ENCODE peak calls at places on chromosomes 6 and 20, in ten cellular contexts. L is right lobe of liver, E is Peyer's patch, P is K562, X is ovary, C is stomach, H is heart left ventricle, R is esophagus squamous epithelium, A is uterus, U is GM12878. J is an unnamed sample.

GRCh38 chr6:160428069-160428430 is 79.9 kb downstream of the SLC22A3 start:
- DNase-seq in L (peak; percentile 92), E (peak; percentile 64), P (no peak), X (peak; percentile 92), C (peak; percentile 83), H (peak; percentile 68), R (no peak), A (peak; percentile 51), U (no peak), J (no peak)

GRCh38 chr6:41209976-41210375 is 9.0 kb upstream of the TREML2 start:
- DNase-seq in L (no peak), E (no peak), P (no peak), X (no peak), C (no peak), H (no peak), R (no peak), A (no peak), U (no peak), J (no peak)

GRCh38 chr20:35887393-35888064 is 66.8 kb downstream of the SCAND1 start:
- DNase-seq in L (no peak), E (no peak), P (no peak), X (no peak), C (no peak), H (no peak), R (no peak), A (no peak), U (no peak), J (no peak)

GRCh38 chr20:35001596-35002362 is 46.1 kb downstream of the MYH7B start:
- DNase-seq in L (no peak), E (no peak), P (no peak), X (peak; percentile 15), C (no peak), H (peak; percentile 27), R (no peak), A (no peak), U (no peak), J (no peak)

GRCh38 chr6:150633466-150633795 is 33.7 kb downstream of the PLEKHG1 start:
- DNase-seq in L (no peak), E (no peak), P (no peak), X (no peak), C (no peak), H (no peak), R (no peak), A (no peak), U (no peak), J (no peak)

GRCh38 chr6:133774356-133774755 is 114.6 kb upstream of the TCF21 start:
- DNase-seq in L (no peak), E (no peak), P (no peak), X (no peak), C (no peak), H (no peak), R (no peak), A (no peak), U (no peak), J (no peak)

GRCh38 chr6:35136185-35136584 is 5.0 kb downstream of the TCP11 start:
- DNase-seq in L (no peak), E (no peak), P (no peak), X (no peak), C (no peak), H (no peak), R (no peak), A (no peak), U (no peak), J (no peak)

GRCh38 chr6:131828946-131829345 is 21.1 kb downstream of the ENPP1 start:
- DNase-seq in L (no peak), E (no peak), P (no peak), X (no peak), C (no peak), H (no peak), R (no peak), A (no peak), U (no peak), J (no peak)

GRCh38 chr6:106512048-106512957 is 117.0 kb downstream of the RTN4IP1 start:
- DNase-seq in L (peak; percentile 92), E (peak; percentile 95), P (peak; percentile 16), X (peak; percentile 65), C (peak; percentile 84), H (peak; percentile 72), R (no peak), A (peak; percentile 47), U (no peak), J (peak; percentile 94)

GRCh38 chr6:106516629-106517028 is 112.7 kb downstream of the RTN4IP1 start:
- DNase-seq in L (no peak), E (no peak), P (no peak), X (no peak), C (no peak), H (no peak), R (no peak), A (no peak), U (no peak), J (no peak)

GRCh38 chr6:106513813-106514212 is 115.5 kb downstream of the RTN4IP1 start:
- DNase-seq in L (no peak), E (no peak), P (no peak), X (no peak), C (no peak), H (no peak), R (no peak), A (no peak), U (no peak), J (no peak)

GRCh38 chr6:106512958-106513480 is 116.3 kb downstream of the RTN4IP1 start:
- DNase-seq in L (no peak), E (no peak), P (no peak), X (no peak), C (no peak), H (no peak), R (no peak), A (no peak), U (no peak), J (no peak)

DNA sequence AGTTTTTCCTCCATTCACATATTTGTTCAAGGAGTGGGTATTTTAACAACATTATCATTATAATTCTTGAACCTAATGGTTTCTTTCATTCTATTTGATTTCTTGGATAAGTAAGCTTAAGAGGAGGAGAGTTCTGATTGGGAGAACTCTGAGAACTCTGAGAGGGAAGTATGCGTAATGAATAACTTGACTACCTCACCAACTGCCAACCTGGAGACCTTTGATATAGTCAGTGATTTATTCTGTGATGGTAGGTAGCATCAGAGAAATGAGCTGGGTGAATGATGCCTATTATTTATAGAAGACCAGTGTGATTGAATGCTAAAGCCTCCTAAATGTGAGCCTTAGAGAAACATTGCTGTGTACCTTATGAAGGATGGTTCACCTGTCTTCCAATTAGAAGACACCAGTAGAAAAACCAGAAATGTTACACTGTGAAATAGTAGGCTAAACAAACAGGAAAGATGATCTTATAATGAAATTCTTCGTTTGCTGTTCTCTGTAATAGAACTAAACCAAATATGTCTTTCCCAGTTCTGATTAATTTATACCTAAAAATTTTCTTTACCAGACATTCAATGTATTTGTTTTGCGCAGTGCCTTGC is 114.9 kb downstream of the RTN4IP1 start:
- DNase-seq in L (no peak), E (no peak), P (no peak), X (no peak), C (no peak), H (no peak), R (no peak), A (no peak), U (no peak), J (no peak)
- H3K4me3 ChIP-seq in L (no peak overlapping the region), E (peak overlapping the region; percentile 67), P (no peak overlapping the region), X (no peak overlapping the region), C (peak overlapping the region; percentile 65), H (no peak overlapping the region), R (peak overlapping the region; percentile 76), A (no peak overlapping the region), U (peak overlapping the region; percentile 87), J (no peak overlapping the region)

GRCh38 chr6:31614075-31614619 is 887 bp upstream of the AIF1 start:
- DNase-seq in L (no peak), E (no peak), P (no peak), X (no peak), C (no peak), H (no peak), R (no peak), A (no peak), U (peak; percentile 57), J (no peak)

GRCh38 chr6:31617010-31617409 is 2.0 kb downstream of the AIF1 start:
- DNase-seq in L (no peak), E (no peak), P (no peak), X (no peak), C (no peak), H (no peak), R (no peak), A (no peak), U (no peak), J (no peak)

GRCh38 chr6:31614674-31615578 is at the start of gene AIF1:
- DNase-seq in L (no peak), E (no peak), P (peak; percentile 50), X (no peak), C (no peak), H (no peak), R (no peak), A (no peak), U (no peak), J (no peak)

GRCh38 chr6:31619805-31620585 is 520 bp upstream of the PRRC2A start:
- DNase-seq in L (peak; percentile 98), E (peak; percentile 99), P (peak; percentile 100), X (peak; percentile 97), C (peak; percentile 97), H (peak; percentile 99), R (peak; percentile 94), A (peak; percentile 99), U (peak; percentile 96), J (peak; percentile 99)

DNA sequence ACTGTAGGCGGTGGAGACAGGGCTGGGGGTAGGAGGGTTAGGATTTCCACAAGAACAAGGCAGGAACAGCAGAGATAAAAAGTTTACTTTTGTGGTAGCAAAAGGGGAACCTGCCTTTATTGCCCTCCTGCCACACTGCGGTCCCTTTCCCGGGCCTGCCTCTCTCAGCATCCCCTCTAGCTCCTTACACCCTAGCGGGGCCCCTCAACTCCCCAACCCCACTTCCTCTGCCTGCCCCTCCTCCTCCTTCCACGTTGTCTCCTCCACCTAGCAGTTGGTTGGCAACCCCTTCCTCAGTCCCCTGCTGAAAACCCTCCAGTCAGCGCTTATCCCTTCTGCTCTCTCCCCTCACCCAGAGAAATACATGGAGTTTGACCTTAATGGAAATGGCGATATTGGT is 714 bp downstream of the AIF1 start:
- DNase-seq in L (no peak), E (no peak), P (no peak), X (no peak), C (no peak), H (no peak), R (no peak), A (no peak), U (no peak), J (no peak)
- TF ChIP-seq POLR2A in L (no peak), E (no peak), P (no peak), X (no peak), C (no peak), H (no peak), R (no peak), A (no peak), U (peak; percentile 58), J (no peak)

DNA sequence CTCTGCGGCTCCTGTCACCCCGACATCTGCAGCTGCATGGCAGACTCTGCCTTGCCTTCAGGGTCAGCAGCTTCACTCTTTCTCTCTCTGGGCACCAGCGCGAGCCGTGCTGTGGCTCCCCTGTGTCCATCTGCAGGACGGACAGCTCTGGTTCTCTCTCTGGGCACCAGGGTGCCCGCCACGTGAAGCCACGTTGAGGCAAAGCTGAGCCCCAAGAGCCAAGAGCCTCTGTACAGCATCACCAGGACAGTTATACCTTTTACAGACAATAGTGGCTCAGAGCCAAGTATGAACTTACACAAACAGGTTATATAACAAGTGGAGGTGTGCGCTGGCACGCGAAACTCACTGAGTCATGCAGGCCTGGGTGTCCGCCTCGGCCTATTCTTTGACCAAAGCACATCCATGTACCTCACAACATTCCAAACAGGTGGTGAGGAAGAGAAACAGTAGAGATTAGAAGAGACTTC is 50.8 kb downstream of the FAM50B start:
- DNase-seq in L (no peak), E (peak; percentile 69), P (no peak), X (no peak), C (peak; percentile 56), H (no peak), R (no peak), A (peak; percentile 6), U (no peak), J (peak; percentile 78)
- TF ChIP-seq CTCF in L (no peak), E (no peak), P (no peak), X (no peak), C (no peak), H (no peak), R (no peak), A (no peak), U (no peak), J (no peak)

DNA sequence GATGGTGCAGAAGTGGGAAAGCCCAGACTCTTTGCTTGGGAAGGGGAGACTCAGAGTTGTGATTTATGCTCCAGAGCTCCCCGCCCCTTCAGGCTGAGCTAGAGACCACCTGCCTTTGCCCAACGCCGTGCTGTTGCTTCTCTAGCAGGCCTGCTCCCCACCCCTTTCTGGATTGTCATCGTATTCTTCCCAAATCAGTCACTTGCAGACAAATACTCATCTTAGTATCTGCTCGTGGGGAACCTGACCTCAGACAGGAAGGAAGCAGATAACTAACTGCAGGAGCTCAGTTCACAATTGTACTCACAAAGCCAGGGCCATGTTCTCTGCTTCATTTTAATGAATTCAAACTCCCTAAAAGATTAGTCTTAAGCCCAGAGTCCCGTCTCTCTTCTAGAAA is 57.0 kb upstream of the GGTLC1 start:
- DNase-seq in L (no peak), E (no peak), P (no peak), X (no peak), C (no peak), H (no peak), R (no peak), A (no peak), U (no peak), J (no peak)
- H3K4me3 ChIP-seq in L (no peak overlapping the region), E (no peak overlapping the region), P (no peak overlapping the region), X (no peak overlapping the region), C (no peak overlapping the region), H (no peak overlapping the region), R (no peak overlapping the region), A (no peak overlapping the region), U (no peak overlapping the region), J (no peak overlapping the region)

J was measured in lower leg skin.